ENCODE peak calls at places on chromosomes 4 and X, in four cellular contexts. O, N, J and Z are unnamed samples.

GRCh38 chrX:39242187-39242586 is 440.9 kb downstream of the MID1IP1 start:
- DNase-seq in O (no peak), N (peak), J (peak), Z (peak)

GRCh38 chrX:1487401-1487800 is 34.7 kb upstream of the ASMTL start:
- DNase-seq in O (peak), N (no peak), J (peak), Z (no peak)

GRCh38 chr4:126915999-126916625 is 716.6 kb upstream of the INTU start:
- DNase-seq in O (no peak), N (no peak), J (no peak), Z (no peak)

GRCh38 chr4:145545538-145546224 is 64.0 kb downstream of the SMAD1 start:
- DNase-seq in O (no peak), N (peak), J (no peak), Z (peak)

GRCh38 chr4:3207531-3208037 is 41.4 kb upstream of the MSANTD1 start:
- DNase-seq in O (no peak), N (no peak), J (no peak), Z (no peak)

GRCh38 chr4:43765514-43765913 is 683.1 kb downstream of the KCTD8 start:
- DNase-seq in O (no peak), N (no peak), J (no peak), Z (no peak)

GRCh38 chr4:188254211-188254610 is 115.0 kb downstream of the TRIML1 start:
- DNase-seq in O (no peak), N (no peak), J (no peak), Z (no peak)

GRCh38 chr4:131638776-131639175 is 1510.3 kb upstream of the PCDH10 start:
- DNase-seq in O (no peak), N (no peak), J (no peak), Z (no peak)

GRCh38 chr4:163111588-163111987 is 55.1 kb downstream of the NAF1 start:
- DNase-seq in O (no peak), N (no peak), J (no peak), Z (no peak)

GRCh38 chrX:12979630-12980015 is 4.7 kb downstream of the TMSB4X start:
- DNase-seq in O (no peak), N (no peak), J (no peak), Z (no peak)

GRCh38 chr4:184808719-184809062 is 17.1 kb downstream of the ACSL1 start:
- DNase-seq in O (no peak), N (no peak), J (no peak), Z (no peak)

GRCh38 chr4:184807261-184807660 is 18.5 kb downstream of the ACSL1 start:
- DNase-seq in O (no peak), N (no peak), J (no peak), Z (no peak)

GRCh38 chr4:184806711-184807110 is 19.1 kb downstream of the ACSL1 start:
- DNase-seq in O (no peak), N (no peak), J (no peak), Z (no peak)

GRCh38 chr4:184806246-184806550 is 19.6 kb downstream of the ACSL1 start:
- DNase-seq in O (no peak), N (no peak), J (no peak), Z (no peak)

GRCh38 chr4:184807797-184808718 is 17.7 kb downstream of the ACSL1 start:
- DNase-seq in O (no peak), N (no peak), J (peak), Z (no peak)
- TF ChIP-seq CTCF in O (no peak), N (no peak), J (peak), Z (no peak)

GRCh38 chr4:108172231-108172779 is 3.6 kb upstream of the LEF1 start:
- DNase-seq in O (no peak), N (no peak), J (no peak), Z (no peak)
- TF ChIP-seq CTCF in O (no peak), N (peak), J (peak), Z (no peak)

GRCh38 chrX:152912641-152913040 is 14.8 kb downstream of the ZNF185 start:
- DNase-seq in O (no peak), N (no peak), J (no peak), Z (no peak)

GRCh38 chrX:152913915-152914314 is 16.0 kb downstream of the ZNF185 start:
- DNase-seq in O (no peak), N (no peak), J (no peak), Z (no peak)

GRCh38 chrX:152913354-152913753 is 15.5 kb downstream of the ZNF185 start:
- DNase-seq in O (no peak), N (no peak), J (no peak), Z (no peak)

GRCh38 chrX:152917969-152918579 is 20.2 kb downstream of the ZNF185 start:
- DNase-seq in O (no peak), N (no peak), J (no peak), Z (no peak)

GRCh38 chrX:152915541-152916241 is 17.8 kb downstream of the ZNF185 start:
- DNase-seq in O (no peak), N (no peak), J (peak), Z (peak)
- TF ChIP-seq CTCF in O (peak), N (peak), J (peak), Z (peak)

DNA sequence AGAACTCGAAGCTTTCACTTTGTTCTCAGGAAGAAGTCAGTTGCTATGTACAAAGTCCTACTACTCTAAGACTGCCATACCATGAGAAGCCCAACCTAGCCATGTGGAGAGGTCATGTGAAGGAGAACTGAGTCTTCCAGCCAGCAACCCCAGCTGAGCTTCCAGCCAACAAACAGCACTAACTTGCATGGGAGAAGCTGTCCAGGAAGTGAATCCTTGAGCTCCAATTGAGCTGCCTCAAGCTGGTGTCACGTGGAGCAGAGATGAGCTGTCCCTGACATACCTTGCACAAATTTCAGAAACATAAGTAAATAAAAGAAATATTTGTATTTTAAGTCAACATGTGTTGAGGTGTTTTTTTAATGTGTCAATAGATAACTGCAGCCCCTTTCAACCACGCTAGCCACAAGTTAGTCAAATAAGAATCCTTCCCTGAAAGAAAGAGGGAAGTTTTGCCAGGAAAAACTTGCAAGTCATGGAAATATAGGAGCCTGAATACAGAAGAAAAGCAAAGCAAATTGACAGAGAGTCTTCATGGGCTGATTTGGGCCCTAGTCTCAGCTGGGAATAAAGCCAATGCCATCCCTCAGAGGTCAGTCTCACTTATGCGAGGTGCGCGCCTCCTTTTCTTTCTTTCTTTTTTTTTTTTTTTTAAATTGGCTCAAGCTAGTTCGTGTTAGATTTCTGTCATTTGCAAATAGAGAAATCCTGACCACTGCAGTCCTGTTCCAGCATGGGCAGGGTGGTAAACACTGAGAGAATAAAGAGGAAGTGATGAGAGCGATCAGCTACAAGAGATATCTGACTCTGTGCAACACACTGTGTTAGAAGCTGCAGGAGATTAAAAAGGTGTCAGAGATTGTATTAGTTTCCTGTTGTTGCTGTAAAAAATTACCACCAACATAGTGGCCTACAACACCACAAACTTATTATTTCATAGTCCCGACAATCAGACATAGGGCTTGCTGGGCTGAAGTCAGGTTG is 299.9 kb downstream of the LDB2 start:
- DNase-seq in O (no peak), N (no peak), J (no peak), Z (no peak)
- TF ChIP-seq CTCF in O (no peak), N (no peak), J (no peak), Z (no peak)

DNA sequence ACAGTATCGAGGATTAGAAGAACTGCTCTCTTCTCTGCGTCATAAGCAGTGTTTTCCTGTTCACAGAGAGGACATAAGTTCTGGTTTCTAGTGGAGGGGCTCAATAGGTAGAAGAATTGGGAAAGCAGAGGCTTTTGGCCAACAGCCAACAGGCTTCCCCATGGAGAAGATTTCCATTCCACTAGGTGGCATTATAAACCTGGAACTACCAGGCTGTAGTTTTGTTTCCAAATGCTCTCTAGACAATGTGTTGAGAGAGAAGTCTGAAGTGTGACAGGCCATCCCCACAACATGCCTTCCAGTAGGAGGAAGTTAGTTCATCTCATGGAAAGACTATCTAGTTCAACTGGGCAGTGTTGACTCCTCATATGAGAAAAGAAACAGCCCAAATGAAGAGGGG is 63.8 kb upstream of the ANXA10 start:
- DNase-seq in O (no peak), N (no peak), J (no peak), Z (no peak)
- TF ChIP-seq CTCF in O (no peak), N (no peak), J (peak), Z (no peak)